ENCODE peak calls at places on chromosomes 12 and 14, in five cellular contexts. I is A549, T is ovary, P is brain microvascular endothelial cell, N is cardiac fibroblast. Z is an unnamed sample.

GRCh38 chr12:47736877-47737676 is 11.8 kb upstream of the ENDOU start:
- DNase-seq in N (peak), T (peak), P (no peak), I (no peak), Z (peak)

GRCh38 chr14:46250113-46250703 is 401.4 kb downstream of the RPL10L start:
- DNase-seq in P (peak), I (peak), N (peak), T (no peak), Z (peak)

GRCh38 chr14:105939810-105940508 is 413.6 kb downstream of the TMEM121 start:
- DNase-seq in T (no peak), I (no peak), N (no peak), P (no peak), Z (no peak)

GRCh38 chr14:61918998-61919397 is 156.8 kb downstream of the SNAPC1 start:
- DNase-seq in T (no peak), I (no peak), N (no peak), P (no peak), Z (no peak)

GRCh38 chr14:95204705-95205104 is 47.4 kb upstream of the DICER1 start:
- DNase-seq in P (no peak), T (no peak), N (no peak), I (no peak), Z (no peak)

GRCh38 chr14:53882684-53883083 is 73.9 kb downstream of the BMP4 start:
- DNase-seq in I (no peak), T (no peak), N (no peak), P (no peak), Z (no peak)

GRCh38 chr12:120709976-120710804 is at the start of gene UNC119B:
- DNase-seq in T (peak), I (peak), P (peak), N (peak), Z (peak)

GRCh38 chr12:47734725-47735480 is 9.6 kb upstream of the ENDOU start:
- DNase-seq in T (peak), P (no peak), N (no peak), I (no peak), Z (no peak)

GRCh38 chr12:3168775-3169221 is 91.6 kb downstream of the TSPAN9 start:
- DNase-seq in P (peak), N (peak), T (no peak), I (peak), Z (peak)

GRCh38 chr14:96803958-96804357 is 6.8 kb downstream of the VRK1 start:
- DNase-seq in P (no peak), T (no peak), I (no peak), N (peak), Z (no peak)

GRCh38 chr12:52924764-52925716 is 20.2 kb upstream of the KRT8 start:
- DNase-seq in P (peak), T (no peak), I (peak), N (peak), Z (no peak)

GRCh38 chr12:51139292-51139844 is 33.6 kb downstream of the TFCP2 start:
- DNase-seq in T (no peak), P (no peak), N (no peak), I (no peak), Z (no peak)

GRCh38 chr14:33566082-33566481 is 384.8 kb downstream of the EGLN3 start:
- DNase-seq in I (no peak), N (no peak), P (no peak), T (no peak), Z (no peak)

GRCh38 chr14:34012369-34012768 is 61.5 kb upstream of the EGLN3 start:
- DNase-seq in N (no peak), P (no peak), T (no peak), I (no peak), Z (no peak)

GRCh38 chr12:113802966-113803828 is 162.9 kb downstream of the RBM19 start:
- DNase-seq in P (no peak), I (no peak), T (no peak), N (no peak), Z (no peak)

GRCh38 chr12:121791671-121792496 is 1.6 kb downstream of the RHOF start:
- DNase-seq in I (no peak), T (no peak), N (no peak), P (no peak), Z (no peak)

GRCh38 chr14:99647407-99647806 is 2.5 kb downstream of the HHIPL1 start:
- DNase-seq in I (no peak), T (no peak), P (no peak), N (peak), Z (no peak)

GRCh38 chr14:36105401-36105800 is 71.1 kb downstream of the PTCSC3 start:
- DNase-seq in T (no peak), P (no peak), I (no peak), N (no peak), Z (no peak)

GRCh38 chr12:93789767-93790166 is 112.6 kb downstream of the CRADD start:
- DNase-seq in T (no peak), I (no peak), P (no peak), N (no peak), Z (no peak)

GRCh38 chr14:32330356-32331226 is 1.5 kb downstream of the AKAP6 start:
- DNase-seq in I (no peak), P (no peak), T (no peak), N (no peak), Z (no peak)

GRCh38 chr12:93214523-93215289 is 163.0 kb upstream of the NUDT4 start:
- DNase-seq in N (no peak), I (no peak), T (no peak), P (no peak), Z (no peak)

DNA sequence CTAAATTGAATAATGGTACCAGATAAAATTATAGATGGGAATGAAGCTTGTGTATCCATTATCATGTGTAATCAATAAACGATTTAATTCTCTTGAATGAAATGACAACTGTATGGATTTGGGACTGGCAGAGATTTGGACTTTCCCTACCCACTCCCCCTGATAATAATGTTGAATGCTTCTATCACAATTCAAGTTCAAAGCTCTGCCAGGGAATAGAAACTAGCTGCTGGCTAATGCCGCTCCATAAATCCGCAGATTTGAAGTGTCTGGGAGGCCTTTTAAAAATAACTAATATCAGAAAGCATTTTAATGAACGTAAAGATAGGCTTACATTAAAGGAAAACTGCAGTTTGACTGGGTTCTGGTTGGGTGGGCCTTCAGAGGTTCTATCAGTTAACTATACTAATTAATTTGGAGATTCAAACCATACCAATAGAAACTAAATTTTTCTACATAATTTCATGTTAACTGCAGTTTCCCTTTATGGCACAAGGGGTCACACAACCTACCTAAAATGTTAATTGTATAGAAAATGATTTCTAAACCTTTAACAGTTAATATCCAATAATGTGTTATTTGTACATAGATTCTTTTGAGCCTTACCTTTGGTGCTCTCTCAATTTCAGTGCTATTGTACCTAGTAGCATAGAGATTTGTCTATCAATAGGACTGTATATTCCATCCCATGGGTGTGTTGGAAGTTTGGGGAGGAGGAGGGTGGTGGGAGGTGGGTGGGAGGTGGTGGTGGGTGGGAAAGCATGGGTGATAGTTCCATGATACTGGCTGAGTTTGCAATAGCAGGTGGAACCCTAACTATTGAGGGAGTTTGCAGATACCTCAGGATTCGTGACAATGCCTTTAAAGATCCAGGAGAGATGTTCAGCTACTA is 4.9 kb downstream of the HNRNPA1 start:
- DNase-seq in T (no peak), I (no peak), N (peak), P (no peak), Z (no peak)
- TF ChIP-seq CTCF in T (no peak), I (peak), N (peak), P (peak), Z (peak)

GRCh38 chr14:64764641-64765520 is 60.7 kb downstream of the PLEKHG3 start:
- DNase-seq in N (peak), P (peak), T (peak), I (peak), Z (peak)

GRCh38 chr14:64762044-64763034 is 58.1 kb downstream of the PLEKHG3 start:
- DNase-seq in P (peak), I (peak), T (peak), N (peak), Z (peak)

GRCh38 chr14:64763089-64763782 is 59.0 kb downstream of the PLEKHG3 start:
- DNase-seq in I (no peak), P (no peak), T (peak), N (no peak), Z (no peak)

GRCh38 chr14:64765740-64766302 is 61.6 kb downstream of the PLEKHG3 start:
- DNase-seq in P (no peak), I (no peak), T (no peak), N (no peak), Z (no peak)

DNA sequence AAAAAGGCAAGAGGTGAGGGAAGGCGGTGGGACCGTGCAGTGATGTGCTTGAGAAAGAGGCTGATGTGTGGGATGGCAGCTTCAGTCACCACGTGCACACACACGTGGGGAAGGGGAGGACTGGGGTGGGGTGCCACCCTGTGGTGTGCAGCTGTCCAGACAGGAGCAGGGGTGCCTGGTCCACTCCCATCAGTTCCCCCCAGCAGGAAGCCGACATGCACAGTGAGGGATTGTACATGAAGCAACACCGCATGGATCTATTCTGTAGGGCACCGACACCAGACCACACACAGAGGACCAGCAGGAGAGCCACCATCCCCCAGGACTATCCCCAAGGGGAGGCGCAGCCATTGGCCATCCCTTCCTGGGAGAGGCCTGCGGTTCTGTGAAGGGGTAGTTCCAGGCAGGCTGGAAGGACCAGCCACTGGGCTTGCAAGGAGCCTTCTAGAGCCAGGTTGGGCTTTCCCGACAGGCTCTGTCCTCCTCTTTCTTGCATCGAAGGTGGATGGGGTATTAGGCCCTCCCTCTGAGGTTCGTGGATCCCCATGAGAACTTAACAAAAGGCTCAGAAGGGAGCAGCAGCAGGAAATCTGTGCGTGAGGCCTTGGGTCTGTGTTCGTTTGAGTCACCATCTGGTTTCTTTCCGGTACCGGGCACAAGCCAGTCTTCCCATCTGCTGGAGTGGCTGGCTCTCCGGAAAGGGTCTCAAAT is 59.7 kb downstream of the PLEKHG3 start:
- DNase-seq in N (peak), I (no peak), T (peak), P (peak), Z (peak)
- TF ChIP-seq CTCF in N (no peak), I (peak), T (no peak), P (peak), Z (no peak)

DNA sequence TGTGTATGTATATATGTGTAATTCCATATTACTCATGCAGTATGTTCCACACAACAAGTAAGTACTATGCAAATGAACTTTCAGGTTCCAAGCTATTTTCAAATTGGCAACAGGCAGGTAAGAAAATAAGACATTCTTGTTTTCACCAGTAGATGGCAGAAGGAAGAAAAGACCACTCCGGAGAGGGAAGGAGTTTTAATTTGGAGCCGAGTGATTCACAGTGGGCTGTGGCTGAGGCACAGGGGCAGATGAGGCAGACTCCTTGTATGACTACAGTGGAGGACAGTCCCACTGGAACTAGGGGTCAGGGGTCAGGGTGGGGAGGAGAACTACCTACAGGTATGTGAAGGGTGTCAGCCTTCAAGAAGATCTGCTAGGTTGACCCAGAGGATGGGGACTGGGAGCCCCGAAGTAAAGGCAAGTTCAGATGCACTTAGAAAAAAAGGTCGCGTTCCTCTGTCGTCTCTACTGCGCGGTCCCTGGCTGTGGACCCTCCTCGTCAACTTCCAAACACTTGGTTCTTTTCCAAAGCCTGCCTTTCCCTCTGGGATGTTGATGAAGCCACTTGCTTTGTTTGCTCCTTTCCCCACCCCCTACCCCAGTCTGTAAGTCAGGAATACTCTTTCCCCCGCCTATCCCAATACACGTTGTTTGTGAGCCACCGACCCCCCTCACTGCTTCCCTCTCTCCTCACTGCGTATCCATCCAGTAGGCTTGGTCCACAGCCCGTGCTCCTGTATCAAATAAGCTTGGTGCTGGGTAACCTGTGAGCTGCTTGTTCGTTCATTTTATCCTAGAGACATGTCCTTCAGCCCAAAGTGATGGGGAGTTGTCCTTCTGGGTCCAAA is 24.1 kb downstream of the DDX47 start:
- DNase-seq in I (peak), N (peak), P (peak), T (peak), Z (peak)
- TF ChIP-seq CTCF in I (peak), N (peak), P (peak), T (peak), Z (peak)

DNA sequence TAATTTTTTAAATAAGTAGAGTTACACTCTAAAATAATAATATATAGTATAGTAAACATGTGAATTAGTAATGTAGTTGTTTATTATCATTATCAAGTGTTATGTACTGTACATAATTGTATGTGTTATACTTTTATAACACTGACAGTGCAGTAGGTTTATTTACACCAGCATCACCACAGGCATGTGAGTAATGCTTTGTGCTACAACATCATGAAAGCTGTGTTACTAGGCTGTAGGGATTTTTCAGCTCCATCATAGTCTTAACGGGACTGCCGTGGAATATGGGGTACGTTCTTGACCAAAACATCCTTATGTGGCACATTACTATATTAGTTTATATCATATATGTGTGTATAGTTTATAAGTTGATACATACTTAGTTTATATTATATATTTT is 8.6 kb downstream of the FNTB start:
- DNase-seq in I (no peak), P (no peak), N (no peak), T (no peak), Z (no peak)
- TF ChIP-seq CTCF in I (no peak), P (no peak), N (no peak), T (no peak), Z (no peak)

DNA sequence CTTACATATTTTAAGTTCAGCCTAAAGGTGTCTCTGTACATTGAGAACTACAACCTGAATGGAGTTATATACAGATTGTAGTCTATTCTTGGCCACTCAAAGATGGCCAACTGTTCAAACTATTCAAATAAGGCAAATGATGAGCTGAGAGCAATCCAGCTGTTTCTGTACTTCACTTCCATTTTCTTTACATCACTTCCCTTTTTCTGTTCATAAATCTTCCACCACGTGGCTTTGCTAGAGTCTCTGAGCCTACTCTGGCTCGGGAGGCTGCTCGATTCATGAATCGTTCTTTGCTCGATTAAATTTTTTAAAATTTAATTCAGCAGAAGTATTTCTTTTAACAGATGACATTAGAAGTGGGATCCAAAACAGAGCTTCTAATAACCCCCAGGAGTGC is 879.7 kb downstream of the GALC start:
- DNase-seq in N (no peak), P (no peak), I (no peak), T (no peak), Z (no peak)
- TF ChIP-seq CTCF in N (no peak), P (no peak), I (no peak), T (no peak), Z (no peak)

GRCh38 chr12:124370851-124371250 is 76.0 kb downstream of the RFLNA start:
- DNase-seq in T (no peak), I (no peak), N (no peak), P (no peak), Z (peak)

GRCh38 chr12:124370384-124370783 is 75.5 kb downstream of the RFLNA start:
- DNase-seq in N (no peak), T (no peak), P (no peak), I (no peak), Z (peak)

GRCh38 chr12:124369901-124370378 is 75.0 kb downstream of the RFLNA start:
- DNase-seq in I (no peak), P (no peak), T (no peak), N (no peak), Z (no peak)

GRCh38 chr12:124369055-124369900 is 74.4 kb downstream of the RFLNA start:
- DNase-seq in N (peak), T (peak), P (peak), I (no peak), Z (peak)

DNA sequence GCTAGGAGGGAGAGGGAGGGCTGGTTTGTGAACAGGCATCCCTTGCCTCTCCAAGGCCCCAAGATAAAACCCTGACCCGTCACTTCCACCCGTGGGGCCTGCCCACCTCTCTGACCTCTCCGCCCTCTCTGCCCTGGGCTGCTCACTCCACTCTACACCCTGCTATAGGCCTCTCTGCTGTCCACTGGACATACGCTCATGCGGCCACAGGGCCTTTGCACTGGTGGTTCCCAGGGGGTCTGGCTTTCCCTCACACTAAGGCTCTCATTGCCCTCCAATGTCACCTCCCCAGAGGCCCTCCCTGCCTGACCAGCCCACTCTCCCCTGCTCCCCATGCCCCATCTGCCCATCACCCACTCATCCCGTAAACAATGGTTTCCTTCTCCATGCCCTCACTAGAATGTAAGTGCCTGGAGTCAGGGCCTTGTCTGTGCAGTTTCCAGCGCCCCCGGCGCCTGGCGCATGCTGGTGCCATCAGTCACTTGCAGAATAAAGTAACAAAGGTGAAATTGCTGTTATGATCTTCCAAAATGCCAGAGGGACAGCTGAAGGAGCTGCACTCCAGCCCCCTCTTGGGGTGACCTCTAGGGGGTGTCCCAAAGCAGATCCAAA is 73.6 kb downstream of the RFLNA start:
- DNase-seq in T (peak), P (no peak), N (no peak), I (no peak), Z (no peak)
- TF ChIP-seq CTCF in T (no peak), P (peak), N (no peak), I (peak), Z (no peak)

DNA sequence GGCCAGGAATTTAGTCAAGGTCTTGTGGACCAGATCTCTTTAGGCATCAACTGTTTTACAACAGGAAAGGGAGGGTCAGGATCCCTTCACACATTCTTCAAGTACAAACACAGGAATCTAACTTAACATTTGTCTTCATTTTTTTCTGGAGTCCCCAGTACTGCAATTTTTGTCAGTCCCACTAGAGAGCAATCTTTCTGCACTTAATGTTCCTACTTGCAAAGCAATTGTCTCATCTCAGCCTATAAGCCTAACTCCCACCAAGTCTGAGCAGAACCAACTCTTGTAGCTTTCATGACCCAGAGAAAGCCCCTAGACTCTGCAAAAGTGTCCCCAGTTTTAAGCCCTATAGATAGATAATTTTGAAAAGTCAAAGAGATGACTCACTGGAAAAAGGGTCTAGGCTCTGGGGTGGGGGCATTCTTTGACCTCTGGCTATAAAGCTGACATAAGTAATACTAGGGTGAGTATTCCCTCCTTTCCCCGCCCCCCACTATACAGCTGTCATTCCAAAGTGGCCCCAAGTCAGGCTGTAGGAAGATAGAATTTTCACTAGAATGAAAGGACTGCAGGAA is 1.9 kb upstream of the ZBTB39 start:
- DNase-seq in I (peak), N (peak), P (peak), T (no peak), Z (peak)
- TF ChIP-seq CTCF in I (peak), N (peak), P (peak), T (no peak), Z (peak)